ENCODE peak calls at places on chromosome 12, in ten cellular contexts. U is uterus, I is A549, Y is upper lobe of left lung, H is endothelial cell of umbilical vein, Z is adrenal gland, C is erythroblast, S is K562, M is tibial nerve, V is spleen. A is an unnamed sample.
A peak's percentile ranks its signal among the peaks of the same experiment; 100 is the strongest.

GRCh38 chr12:132194056-132194455 is 49.8 kb downstream of the NOC4L start:
- DNase-seq in U (no peak), I (peak; percentile 79), Y (no peak), H (no peak), Z (no peak), C (peak; percentile 47), S (peak; percentile 62), M (no peak), V (no peak), A (peak; percentile 42)

GRCh38 chr12:70254225-70254624 is 11.0 kb downstream of the CNOT2 start:
- DNase-seq in U (no peak), I (no peak), Y (no peak), H (no peak), Z (no peak), C (no peak), S (no peak), M (no peak), V (no peak), A (no peak)

GRCh38 chr12:3201741-3202500 is 124.7 kb downstream of the TSPAN9 start:
- DNase-seq in U (no peak), I (no peak), Y (no peak), H (no peak), Z (no peak), C (no peak), S (no peak), M (no peak), V (no peak), A (no peak)

GRCh38 chr12:115857160-115857920 is 420.2 kb downstream of the MED13L start:
- DNase-seq in U (no peak), I (no peak), Y (no peak), H (no peak), Z (no peak), C (no peak), S (no peak), M (no peak), V (no peak), A (no peak)

GRCh38 chr12:92424338-92424737 is 278.5 kb upstream of the PLEKHG7 start:
- DNase-seq in U (peak; percentile 36), I (no peak), Y (no peak), H (peak; percentile 77), Z (no peak), C (no peak), S (no peak), M (no peak), V (no peak), A (no peak)

GRCh38 chr12:93325855-93326254 is 51.9 kb upstream of the NUDT4 start:
- DNase-seq in U (no peak), I (no peak), Y (no peak), H (no peak), Z (no peak), C (no peak), S (no peak), M (no peak), V (no peak), A (peak; percentile 75)

GRCh38 chr12:43540474-43540873 is 11.5 kb downstream of the ADAMTS20 start:
- DNase-seq in U (no peak), I (no peak), Y (no peak), H (no peak), Z (no peak), C (no peak), S (no peak), M (no peak), V (no peak), A (no peak)

GRCh38 chr12:116336542-116337065 is 59.1 kb upstream of the MED13L start:
- DNase-seq in U (no peak), I (peak; percentile 70), Y (peak; percentile 71), H (no peak), Z (no peak), C (no peak), S (peak; percentile 81), M (no peak), V (peak; percentile 78), A (no peak)

DNA sequence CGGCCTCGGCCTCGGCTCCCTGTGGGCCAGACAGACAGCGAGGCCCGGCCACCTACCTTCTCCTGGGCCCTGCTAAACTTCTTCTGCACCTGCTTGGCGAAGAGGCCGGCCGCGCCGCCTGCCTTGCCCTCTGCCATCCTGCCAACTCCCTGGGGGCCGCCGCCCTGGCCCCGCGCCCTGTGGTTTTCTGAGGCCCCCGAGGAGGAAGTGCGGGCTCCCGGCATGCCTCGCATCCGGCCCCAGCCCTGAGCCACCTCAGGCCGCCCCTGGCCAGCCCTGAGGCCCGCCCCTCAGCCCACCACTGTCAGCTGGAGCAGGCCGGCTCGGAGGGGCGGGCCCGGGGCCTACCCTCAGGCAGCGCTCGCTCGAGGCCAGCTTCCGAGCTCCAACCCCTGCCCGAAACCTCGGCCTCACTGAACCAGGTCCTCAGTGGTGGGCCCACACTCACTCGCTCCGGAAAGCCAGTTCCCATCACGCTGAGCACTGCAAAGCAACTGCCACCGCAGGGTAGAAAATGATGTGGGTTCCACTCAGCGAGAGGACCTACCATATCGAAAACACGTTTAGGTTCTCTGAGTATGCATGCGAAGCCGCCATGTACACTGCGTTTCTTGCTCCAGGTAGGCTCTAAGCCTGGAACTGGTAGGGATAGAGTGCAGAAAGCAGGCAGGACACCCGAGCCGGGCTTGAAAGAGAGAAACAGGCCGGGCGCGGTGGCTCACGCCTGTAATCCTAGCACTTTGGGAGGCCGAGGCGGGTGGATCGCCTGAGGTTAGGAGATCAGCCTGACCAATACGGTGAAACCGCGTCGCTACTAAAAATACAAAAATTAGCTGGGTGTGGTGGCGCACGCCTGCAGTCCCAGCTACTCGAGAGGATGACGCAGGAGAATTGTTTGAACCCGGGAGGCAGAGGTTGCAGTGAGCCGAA is at the start of gene BIN2:
- DNase-seq in U (no peak), I (no peak), Y (peak; percentile 72), H (no peak), Z (peak; percentile 36), C (peak; percentile 64), S (no peak), M (no peak), V (peak; percentile 98), A (no peak)
- TF ChIP-seq POLR2A in U (no peak), I (no peak), Y (peak; percentile 40), H (no peak), Z (no peak), C (peak; percentile 49), S (no peak), M (no peak), V (no peak), A (no peak)

DNA sequence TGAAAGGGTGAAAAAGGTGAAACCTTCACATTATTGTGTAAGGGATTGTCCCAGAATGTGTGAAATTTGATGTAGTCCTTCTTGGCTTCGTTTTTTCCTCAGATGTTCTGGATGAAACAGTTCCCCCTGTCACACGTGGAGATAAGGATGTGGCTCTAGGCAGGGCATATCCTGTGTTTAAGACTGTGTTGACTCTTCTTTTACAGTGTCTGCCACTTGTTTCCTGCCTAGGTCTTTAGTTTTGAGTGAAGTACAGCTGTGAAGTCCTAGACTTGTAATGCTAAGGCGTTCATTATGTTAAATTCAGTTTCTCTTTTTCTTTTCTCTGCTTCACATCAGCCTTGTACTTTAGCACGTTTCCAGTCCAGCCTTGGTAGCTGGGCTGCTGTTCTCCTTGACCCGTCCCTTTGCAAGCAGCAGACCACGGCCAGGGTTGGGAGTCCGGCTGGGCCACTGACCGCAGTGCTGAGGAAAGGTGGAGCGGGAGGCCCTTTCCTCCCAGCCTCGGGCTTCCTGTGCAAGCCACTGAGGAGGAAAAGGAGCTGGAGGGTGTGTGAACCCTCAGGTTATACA is 59.1 kb downstream of the RASSF3 start:
- DNase-seq in U (peak; percentile 46), I (no peak), Y (peak; percentile 73), H (peak; percentile 81), Z (peak; percentile 63), C (peak; percentile 8), S (peak; percentile 66), M (no peak), V (peak; percentile 91), A (no peak)
- TF ChIP-seq POLR2A in U (no peak), I (no peak), Y (no peak), H (no peak), Z (no peak), C (no peak), S (no peak), M (no peak), V (no peak), A (no peak)

GRCh38 chr12:89895101-89895500 is 186.5 kb upstream of the ATP2B1 start:
- DNase-seq in U (no peak), I (no peak), Y (no peak), H (no peak), Z (no peak), C (no peak), S (no peak), M (no peak), V (no peak), A (no peak)

GRCh38 chr12:89891933-89892332 is 183.3 kb upstream of the ATP2B1 start:
- DNase-seq in U (no peak), I (no peak), Y (no peak), H (no peak), Z (no peak), C (no peak), S (no peak), M (no peak), V (no peak), A (no peak)

GRCh38 chr12:89892426-89892825 is 183.8 kb upstream of the ATP2B1 start:
- DNase-seq in U (no peak), I (no peak), Y (no peak), H (no peak), Z (no peak), C (no peak), S (no peak), M (no peak), V (no peak), A (no peak)

GRCh38 chr12:89893972-89894706 is 185.5 kb upstream of the ATP2B1 start:
- DNase-seq in U (no peak), I (peak; percentile 46), Y (no peak), H (peak; percentile 8), Z (no peak), C (no peak), S (no peak), M (no peak), V (no peak), A (no peak)

GRCh38 chr12:89895591-89895990 is 187.0 kb upstream of the ATP2B1 start:
- DNase-seq in U (no peak), I (no peak), Y (no peak), H (no peak), Z (no peak), C (no peak), S (no peak), M (no peak), V (no peak), A (no peak)
- TF ChIP-seq POLR2A in U (no peak), I (no peak), Y (no peak), H (no peak), Z (no peak), C (no peak), S (no peak), M (no peak), V (no peak), A (no peak)

GRCh38 chr12:124747426-124748161 is 116.1 kb downstream of the SCARB1 start:
- DNase-seq in U (peak; percentile 79), I (peak; percentile 92), Y (no peak), H (peak; percentile 25), Z (no peak), C (no peak), S (no peak), M (no peak), V (no peak), A (peak; percentile 84)

GRCh38 chr12:124745468-124745890 is 118.2 kb downstream of the SCARB1 start:
- DNase-seq in U (no peak), I (no peak), Y (no peak), H (no peak), Z (no peak), C (no peak), S (no peak), M (no peak), V (no peak), A (no peak)

GRCh38 chr12:124746649-124747425 is 116.8 kb downstream of the SCARB1 start:
- DNase-seq in U (no peak), I (no peak), Y (no peak), H (no peak), Z (no peak), C (no peak), S (no peak), M (no peak), V (no peak), A (no peak)

GRCh38 chr12:124744659-124745467 is 118.8 kb downstream of the SCARB1 start:
- DNase-seq in U (no peak), I (peak; percentile 85), Y (peak; percentile 19), H (no peak), Z (no peak), C (no peak), S (peak; percentile 85), M (no peak), V (no peak), A (peak; percentile 64)

DNA sequence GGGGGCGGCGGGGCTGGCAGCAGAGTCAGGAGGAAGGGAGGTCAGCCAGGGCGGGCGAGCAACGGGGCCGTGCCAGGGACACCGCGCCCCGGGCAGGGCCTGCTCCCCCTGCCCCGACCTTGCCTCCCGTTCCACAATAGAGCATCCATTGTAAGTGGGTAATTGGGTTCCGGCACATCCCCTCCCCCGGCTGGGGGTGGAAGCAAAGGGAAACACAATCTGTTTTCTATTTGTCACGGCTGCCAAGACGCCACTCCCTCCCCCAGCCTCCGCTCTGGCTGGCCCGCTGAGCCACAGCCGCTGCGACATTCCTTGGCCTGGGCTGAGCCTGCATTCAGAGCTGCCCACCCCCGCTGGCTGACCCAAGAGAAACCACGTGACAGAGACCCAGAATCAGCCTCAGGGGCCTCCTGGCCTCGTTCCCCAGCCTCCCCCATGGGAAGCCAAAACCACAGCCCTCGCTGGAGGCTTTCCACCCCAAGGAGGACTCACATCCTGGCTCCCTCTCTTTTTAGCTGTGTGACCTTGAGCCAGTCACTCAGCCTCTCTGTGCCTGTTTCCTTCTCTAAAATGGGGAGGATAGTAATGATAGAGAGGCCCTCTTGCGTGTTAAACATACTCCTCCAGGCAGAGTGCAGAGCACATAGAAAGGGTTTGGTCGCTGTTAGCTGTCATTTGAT is 117.6 kb downstream of the SCARB1 start:
- DNase-seq in U (peak; percentile 97), I (peak; percentile 95), Y (peak; percentile 91), H (peak; percentile 94), Z (peak; percentile 89), C (no peak), S (peak; percentile 73), M (peak; percentile 91), V (peak; percentile 89), A (peak; percentile 84)
- TF ChIP-seq POLR2A in U (no peak), I (no peak), Y (no peak), H (peak; percentile 45), Z (peak; percentile 48), C (no peak), S (no peak), M (no peak), V (no peak), A (peak; percentile 6)